ENCODE peak calls at places on chromosomes 2 and 18, in five cellular contexts. I, S, B, W and J are unnamed samples.
A peak's percentile ranks its signal among the peaks of the same experiment; 100 is the strongest.

GRCh38 chr2:127743477-127744026 is 42.3 kb downstream of the SFT2D3 start:
- DNase-seq in I (no peak), S (no peak), B (no peak), W (no peak), J (no peak)

GRCh38 chr2:71963295-71963694 is 184.4 kb downstream of the CYP26B1 start:
- DNase-seq in I (no peak), S (no peak), B (no peak), W (no peak), J (peak; percentile 32)

GRCh38 chr2:11915650-11916049 is 169.2 kb downstream of the LPIN1 start:
- DNase-seq in I (no peak), S (no peak), B (no peak), W (no peak), J (no peak)

GRCh38 chr18:36284671-36285295 is 12.7 kb upstream of the FHOD3 start:
- DNase-seq in I (peak; percentile 74), S (peak; percentile 53), B (peak; percentile 20), W (no peak), J (peak; percentile 59)

GRCh38 chr2:38602136-38602731 is 494 bp downstream of the HNRNPLL start:
- DNase-seq in I (no peak), S (no peak), B (peak; percentile 26), W (peak; percentile 81), J (peak; percentile 54)

GRCh38 chr2:166932032-166932431 is 43.8 kb downstream of the XIRP2 start:
- DNase-seq in I (no peak), S (no peak), B (no peak), W (no peak), J (no peak)

GRCh38 chr2:108364676-108365297 is 13.0 kb upstream of the SULT1C4 start:
- DNase-seq in I (no peak), S (peak; percentile 31), B (no peak), W (no peak), J (no peak)

GRCh38 chr18:36326771-36327170 is 29.3 kb downstream of the FHOD3 start:
- DNase-seq in I (no peak), S (no peak), B (no peak), W (no peak), J (no peak)

GRCh38 chr2:10449838-10450691 is 1.9 kb upstream of the ODC1 start:
- DNase-seq in I (no peak), S (no peak), B (no peak), W (no peak), J (no peak)

GRCh38 chr2:97759727-97760407 is 46.5 kb downstream of the ZAP70 start:
- DNase-seq in I (no peak), S (no peak), B (no peak), W (no peak), J (no peak)

GRCh38 chr2:170255971-170256370 is 78.0 kb downstream of the MYO3B start:
- DNase-seq in I (peak; percentile 16), S (no peak), B (no peak), W (no peak), J (no peak)

GRCh38 chr2:166373951-166374350 is 1.8 kb downstream of the SCN9A start:
- DNase-seq in I (peak; percentile 83), S (peak; percentile 76), B (peak; percentile 80), W (no peak), J (peak; percentile 89)

GRCh38 chr2:203492965-203493364 is 42.1 kb downstream of the RAPH1 start:
- DNase-seq in I (peak; percentile 39), S (peak; percentile 18), B (no peak), W (no peak), J (no peak)

GRCh38 chr18:63848159-63848558 is 39.3 kb upstream of the SERPINB2 start:
- DNase-seq in I (peak; percentile 72), S (peak; percentile 18), B (peak; percentile 36), W (no peak), J (peak; percentile 42)

GRCh38 chr2:32591669-32592463 is 36.0 kb upstream of the TTC27 start:
- DNase-seq in I (peak; percentile 27), S (no peak), B (no peak), W (no peak), J (no peak)

GRCh38 chr2:150167711-150168110 is 319.8 kb downstream of the RND3 start:
- DNase-seq in I (peak; percentile 69), S (peak; percentile 80), B (peak; percentile 55), W (no peak), J (peak; percentile 14)

GRCh38 chr2:4662161-4662779 is 958.9 kb downstream of the DCDC2C start:
- DNase-seq in I (peak; percentile 21), S (no peak), B (no peak), W (no peak), J (peak; percentile 81)

GRCh38 chr2:25165992-25166618 is 2.3 kb downstream of the POMC start:
- DNase-seq in I (no peak), S (no peak), B (no peak), W (peak; percentile 71), J (peak; percentile 65)

GRCh38 chr2:126898636-126899035 is at the start of gene TEX51:
- DNase-seq in I (no peak), S (no peak), B (no peak), W (peak; percentile 12), J (no peak)

GRCh38 chr2:219551412-219551811 is 7.6 kb downstream of the TMEM198 start:
- DNase-seq in I (peak; percentile 23), S (peak; percentile 62), B (peak; percentile 23), W (no peak), J (no peak)

GRCh38 chr2:105438104-105438929 is 39.5 kb upstream of the FHL2 start:
- DNase-seq in I (no peak), S (no peak), B (no peak), W (no peak), J (peak; percentile 99)

GRCh38 chr2:76679025-76679396 is 843.2 kb downstream of the LRRTM4 start:
- DNase-seq in I (no peak), S (no peak), B (peak; percentile 3), W (no peak), J (no peak)

GRCh38 chr2:43759195-43759594 is 14.6 kb upstream of the DYNC2LI1 start:
- DNase-seq in I (peak; percentile 77), S (peak; percentile 93), B (peak; percentile 48), W (no peak), J (no peak)

GRCh38 chr18:76817888-76818611 is 4.3 kb upstream of the ZNF236 start:
- DNase-seq in I (no peak), S (no peak), B (no peak), W (no peak), J (no peak)

GRCh38 chr2:239670463-239671120 is 269.8 kb upstream of the HDAC4 start:
- DNase-seq in I (no peak), S (no peak), B (no peak), W (no peak), J (no peak)

GRCh38 chr2:144332356-144333143 is 187.4 kb downstream of the ZEB2 start:
- DNase-seq in I (peak; percentile 83), S (peak; percentile 89), B (peak; percentile 85), W (peak; percentile 96), J (peak; percentile 93)

GRCh38 chr18:32317651-32318050 is 127.8 kb downstream of the MEP1B start:
- DNase-seq in I (peak; percentile 38), S (no peak), B (no peak), W (no peak), J (peak; percentile 70)

GRCh38 chr2:29311458-29311857 is 196.2 kb downstream of the CLIP4 start:
- DNase-seq in I (no peak), S (no peak), B (no peak), W (no peak), J (peak; percentile 61)

GRCh38 chr2:9382604-9383235 is 40.6 kb downstream of the ITGB1BP1 start:
- DNase-seq in I (no peak), S (peak; percentile 88), B (no peak), W (no peak), J (no peak)

GRCh38 chr2:82657066-82657465 is 1802.0 kb downstream of the SUCLG1 start:
- DNase-seq in I (no peak), S (no peak), B (no peak), W (no peak), J (no peak)

GRCh38 chr2:159855153-159856140 is 57.4 kb upstream of the CD302 start:
- DNase-seq in I (peak; percentile 18), S (no peak), B (peak; percentile 5), W (no peak), J (no peak)

GRCh38 chr18:56873441-56874140 is 222.4 kb downstream of the WDR7 start:
- DNase-seq in I (no peak), S (no peak), B (no peak), W (no peak), J (no peak)

GRCh38 chr2:118639371-118639770 is 208.1 kb downstream of the EN1 start:
- DNase-seq in I (no peak), S (no peak), B (no peak), W (no peak), J (no peak)

GRCh38 chr2:201807452-201807980 is 1.2 kb downstream of the CDK15 start:
- DNase-seq in I (peak; percentile 86), S (peak; percentile 60), B (no peak), W (no peak), J (peak; percentile 63)

GRCh38 chr2:16134436-16135165 is 194.3 kb downstream of the MYCN start:
- DNase-seq in I (no peak), S (no peak), B (no peak), W (no peak), J (no peak)